ENCODE peak calls at places on chromosome 3, in seven cellular contexts. One of them, this sample, is unnamed.

GRCh38 chr3:17639257-17639656 is 103.2 kb downstream of the TBC1D5 start:
- DNase-seq in NCI-H1092: no peak
- DNase-seq in activated T-cell treated with anti-CD3 and anti-CD28 coated beads for 1 hour: no peak
- DNase-seq in A172: peak
- DNase-seq in H4: peak
- DNase-seq in HCT116: peak
- DNase-seq in HS-5: peak
- DNase-seq in this sample: no peak

GRCh38 chr3:11452988-11453847 is 181.0 kb downstream of the ATG7 start:
- DNase-seq in activated T-cell treated with anti-CD3 and anti-CD28 coated beads for 1 hour: no peak
- DNase-seq in H4: peak
- DNase-seq in HS-5: peak
- DNase-seq in A172: peak
- DNase-seq in NCI-H1092: no peak
- DNase-seq in HCT116: no peak
- DNase-seq in this sample: no peak

GRCh38 chr3:117298273-117298672 is 588.7 kb downstream of the TUSC7 start:
- DNase-seq in HS-5: no peak
- DNase-seq in A172: no peak
- DNase-seq in NCI-H1092: no peak
- DNase-seq in HCT116: no peak
- DNase-seq in activated T-cell treated with anti-CD3 and anti-CD28 coated beads for 1 hour: no peak
- DNase-seq in H4: no peak
- DNase-seq in this sample: no peak

GRCh38 chr3:15332405-15333098 is at the start of gene SH3BP5:
- DNase-seq in activated T-cell treated with anti-CD3 and anti-CD28 coated beads for 1 hour: peak
- DNase-seq in A172: peak
- DNase-seq in H4: peak
- DNase-seq in HS-5: no peak
- DNase-seq in NCI-H1092: peak
- DNase-seq in HCT116: peak
- DNase-seq in this sample: peak

GRCh38 chr3:11238057-11238456 is 34.1 kb upstream of the ATG7 start:
- DNase-seq in activated T-cell treated with anti-CD3 and anti-CD28 coated beads for 1 hour: no peak
- DNase-seq in H4: peak
- DNase-seq in A172: peak
- DNase-seq in HS-5: peak
- DNase-seq in NCI-H1092: no peak
- DNase-seq in HCT116: peak
- DNase-seq in this sample: no peak

GRCh38 chr3:149409351-149409750 is 31.9 kb upstream of the TM4SF1 start:
- DNase-seq in NCI-H1092: no peak
- DNase-seq in HCT116: no peak
- DNase-seq in A172: no peak
- DNase-seq in HS-5: no peak
- DNase-seq in activated T-cell treated with anti-CD3 and anti-CD28 coated beads for 1 hour: no peak
- DNase-seq in H4: no peak
- DNase-seq in this sample: no peak

GRCh38 chr3:134597390-134597975 is 53.3 kb downstream of the KY start:
- DNase-seq in H4: no peak
- DNase-seq in A172: no peak
- DNase-seq in HS-5: no peak
- DNase-seq in HCT116: no peak
- DNase-seq in activated T-cell treated with anti-CD3 and anti-CD28 coated beads for 1 hour: no peak
- DNase-seq in NCI-H1092: no peak
- DNase-seq in this sample: no peak

GRCh38 chr3:154421067-154421466 is 8.9 kb downstream of the GPR149 start:
- DNase-seq in A172: peak
- DNase-seq in HS-5: no peak
- DNase-seq in HCT116: no peak
- DNase-seq in H4: no peak
- DNase-seq in activated T-cell treated with anti-CD3 and anti-CD28 coated beads for 1 hour: no peak
- DNase-seq in NCI-H1092: no peak
- DNase-seq in this sample: no peak

GRCh38 chr3:169615833-169616232 is 47.7 kb downstream of the MECOM start:
- DNase-seq in H4: no peak
- DNase-seq in HCT116: no peak
- DNase-seq in NCI-H1092: no peak
- DNase-seq in HS-5: no peak
- DNase-seq in activated T-cell treated with anti-CD3 and anti-CD28 coated beads for 1 hour: no peak
- DNase-seq in A172: no peak
- DNase-seq in this sample: no peak

GRCh38 chr3:10345911-10346310 is 25.0 kb upstream of the SEC13 start:
- DNase-seq in NCI-H1092: no peak
- DNase-seq in H4: no peak
- DNase-seq in A172: no peak
- DNase-seq in HCT116: no peak
- DNase-seq in HS-5: no peak
- DNase-seq in activated T-cell treated with anti-CD3 and anti-CD28 coated beads for 1 hour: no peak
- DNase-seq in this sample: no peak

This sample was measured in MG63.